ENCODE peak calls at places on chromosomes 6 and 20, in four cellular contexts. One of them, this sample, is unnamed.
A peak's percentile ranks its signal among the peaks of the same experiment; 100 is the strongest.

GRCh38 chr6:128310061-128310460 is 210.3 kb downstream of the PTPRK start:
- DNase-seq in suprapubic skin: no peak
- DNase-seq in posterior cingulate gyrus: no peak
- DNase-seq in CD8-positive, alpha-beta T cell: no peak
- DNase-seq in this sample: peak; percentile 5

GRCh38 chr6:146856296-146856695 is 257.5 kb downstream of the ADGB start:
- DNase-seq in suprapubic skin: no peak
- DNase-seq in posterior cingulate gyrus: no peak
- DNase-seq in CD8-positive, alpha-beta T cell: no peak
- DNase-seq in this sample: no peak

GRCh38 chr6:158815379-158815724 is 3.8 kb downstream of the EZR start:
- DNase-seq in suprapubic skin: no peak
- DNase-seq in posterior cingulate gyrus: no peak
- DNase-seq in CD8-positive, alpha-beta T cell: no peak
- DNase-seq in this sample: no peak

GRCh38 chr6:17099401-17100059 is 2.3 kb upstream of the STMND1 start:
- DNase-seq in suprapubic skin: no peak
- DNase-seq in posterior cingulate gyrus: no peak
- DNase-seq in CD8-positive, alpha-beta T cell: no peak
- DNase-seq in this sample: no peak

GRCh38 chr20:25030007-25030648 is 27.8 kb downstream of the ACSS1 start:
- DNase-seq in suprapubic skin: no peak
- DNase-seq in posterior cingulate gyrus: peak; percentile 88
- DNase-seq in CD8-positive, alpha-beta T cell: no peak
- DNase-seq in this sample: no peak

GRCh38 chr6:151068761-151069312 is 170.9 kb upstream of the AKAP12 start:
- DNase-seq in suprapubic skin: no peak
- DNase-seq in posterior cingulate gyrus: no peak
- DNase-seq in CD8-positive, alpha-beta T cell: no peak
- DNase-seq in this sample: no peak

GRCh38 chr6:165988757-165989456 is 178.7 kb downstream of the TBXT start:
- DNase-seq in suprapubic skin: no peak
- DNase-seq in posterior cingulate gyrus: peak; percentile 89
- DNase-seq in CD8-positive, alpha-beta T cell: no peak
- DNase-seq in this sample: no peak

GRCh38 chr20:8220716-8221115 is 88.7 kb downstream of the PLCB1 start:
- DNase-seq in suprapubic skin: no peak
- DNase-seq in posterior cingulate gyrus: no peak
- DNase-seq in CD8-positive, alpha-beta T cell: no peak
- DNase-seq in this sample: no peak

GRCh38 chr20:32681175-32682084 is 7.7 kb upstream of the C20orf203 start:
- DNase-seq in suprapubic skin: no peak
- DNase-seq in posterior cingulate gyrus: peak; percentile 90
- DNase-seq in CD8-positive, alpha-beta T cell: no peak
- DNase-seq in this sample: no peak

GRCh38 chr6:134802426-134803058 is 147.4 kb downstream of the ALDH8A1 start:
- DNase-seq in suprapubic skin: no peak
- DNase-seq in posterior cingulate gyrus: no peak
- DNase-seq in CD8-positive, alpha-beta T cell: no peak
- DNase-seq in this sample: no peak

GRCh38 chr6:9456241-9456658 is 958.6 kb downstream of the TFAP2A start:
- DNase-seq in suprapubic skin: no peak
- DNase-seq in posterior cingulate gyrus: no peak
- DNase-seq in CD8-positive, alpha-beta T cell: no peak
- DNase-seq in this sample: no peak

GRCh38 chr6:147614501-147614900 is 106.0 kb downstream of the SAMD5 start:
- DNase-seq in suprapubic skin: no peak
- DNase-seq in posterior cingulate gyrus: no peak
- DNase-seq in CD8-positive, alpha-beta T cell: no peak
- DNase-seq in this sample: no peak

GRCh38 chr6:12138377-12138776 is 126.3 kb downstream of the HIVEP1 start:
- DNase-seq in suprapubic skin: no peak
- DNase-seq in posterior cingulate gyrus: no peak
- DNase-seq in CD8-positive, alpha-beta T cell: peak; percentile 29
- DNase-seq in this sample: no peak

GRCh38 chr6:139588076-139588639 is 213.7 kb upstream of the CITED2 start:
- DNase-seq in suprapubic skin: no peak
- DNase-seq in posterior cingulate gyrus: no peak
- DNase-seq in CD8-positive, alpha-beta T cell: no peak
- DNase-seq in this sample: peak; percentile 67

GRCh38 chr20:52469143-52469542 is 277.6 kb upstream of the ZFP64 start:
- DNase-seq in suprapubic skin: no peak
- DNase-seq in posterior cingulate gyrus: no peak
- DNase-seq in CD8-positive, alpha-beta T cell: no peak
- DNase-seq in this sample: no peak

GRCh38 chr6:157760589-157761330 is 62.3 kb upstream of the SNX9 start:
- DNase-seq in suprapubic skin: no peak
- DNase-seq in posterior cingulate gyrus: no peak
- DNase-seq in CD8-positive, alpha-beta T cell: no peak
- DNase-seq in this sample: no peak

GRCh38 chr6:5416250-5416649 is 154.9 kb downstream of the FARS2 start:
- DNase-seq in suprapubic skin: no peak
- DNase-seq in posterior cingulate gyrus: no peak
- DNase-seq in CD8-positive, alpha-beta T cell: no peak
- DNase-seq in this sample: no peak

GRCh38 chr6:44967481-44967880 is 360.6 kb upstream of the RUNX2 start:
- DNase-seq in suprapubic skin: no peak
- DNase-seq in posterior cingulate gyrus: no peak
- DNase-seq in CD8-positive, alpha-beta T cell: no peak
- DNase-seq in this sample: no peak

GRCh38 chr6:106458021-106458986 is 97.8 kb downstream of the CRYBG1 start:
- DNase-seq in suprapubic skin: no peak
- DNase-seq in posterior cingulate gyrus: no peak
- DNase-seq in CD8-positive, alpha-beta T cell: no peak
- DNase-seq in this sample: no peak

GRCh38 chr20:10369723-10370090 is 64.3 kb downstream of the MKKS start:
- DNase-seq in suprapubic skin: no peak
- DNase-seq in posterior cingulate gyrus: no peak
- DNase-seq in CD8-positive, alpha-beta T cell: no peak
- DNase-seq in this sample: no peak

GRCh38 chr6:150343434-150343833 is 25.4 kb upstream of the IYD start:
- DNase-seq in suprapubic skin: no peak
- DNase-seq in posterior cingulate gyrus: no peak
- DNase-seq in CD8-positive, alpha-beta T cell: no peak
- DNase-seq in this sample: no peak

GRCh38 chr20:51185861-51186260 is 163.0 kb upstream of the KCNG1 start:
- DNase-seq in suprapubic skin: no peak
- DNase-seq in posterior cingulate gyrus: no peak
- DNase-seq in CD8-positive, alpha-beta T cell: no peak
- DNase-seq in this sample: no peak

GRCh38 chr6:133187657-133188453 is 53.3 kb upstream of the EYA4 start:
- DNase-seq in suprapubic skin: no peak
- DNase-seq in posterior cingulate gyrus: no peak
- DNase-seq in CD8-positive, alpha-beta T cell: no peak
- DNase-seq in this sample: no peak